ENCODE peak calls at places on chromosomes 7 and 10, in eight cellular contexts. N is hypothalamus; D is mesenteric fat pad; P is activated CD8-positive, alpha-beta memory T cell treated with anti-CD3 and anti-CD28 coated beads for 1 hour; T is WTC11; J is CD8-positive, alpha-beta T cell; I is NCI-H1105 treated with DMSO at 0.1 percent for 48 hours; X is H7. C is an unnamed sample.
A peak's percentile ranks its signal among the peaks of the same experiment; 100 is the strongest.

GRCh38 chr7:79615466-79615865 is 162.0 kb upstream of the MAGI2 start:
- DNase-seq in N (no peak), D (no peak), P (no peak), T (no peak), J (no peak), I (no peak), X (no peak), C (no peak)

GRCh38 chr7:39085590-39086049 is 107.9 kb downstream of the POU6F2 start:
- DNase-seq in N (no peak), D (no peak), P (no peak), T (peak; percentile 20), J (no peak), I (peak; percentile 34), X (no peak), C (no peak)

GRCh38 chr10:69472544-69472943 is 21.3 kb downstream of the TSPAN15 start:
- DNase-seq in N (no peak), D (no peak), P (no peak), T (no peak), J (no peak), I (no peak), X (no peak), C (peak; percentile 45)

GRCh38 chr7:150901160-150902035 is 49.1 kb downstream of the AOC1 start:
- DNase-seq in N (no peak), D (no peak), P (no peak), T (no peak), J (no peak), I (peak; percentile 54), X (no peak), C (no peak)

GRCh38 chr7:127900735-127901685 is 130.2 kb downstream of the LRRC4 start:
- DNase-seq in N (no peak), D (no peak), P (no peak), T (no peak), J (no peak), I (no peak), X (peak; percentile 2), C (no peak)

GRCh38 chr7:109844362-109844761 is 1246.6 kb upstream of the LRRN3 start:
- DNase-seq in N (no peak), D (no peak), P (no peak), T (no peak), J (no peak), I (peak; percentile 59), X (peak; percentile 1), C (no peak)

GRCh38 chr7:141074162-141074989 is 512 bp downstream of the TMEM178B start:
- DNase-seq in N (peak; percentile 36), D (no peak), P (no peak), T (peak; percentile 61), J (no peak), I (peak; percentile 55), X (peak; percentile 61), C (no peak)

GRCh38 chr10:62788861-62789467 is 15.6 kb upstream of the ADO start:
- DNase-seq in N (no peak), D (no peak), P (no peak), T (no peak), J (no peak), I (no peak), X (no peak), C (no peak)

GRCh38 chr10:19250542-19250941 is 201.9 kb downstream of the MALRD1 start:
- DNase-seq in N (no peak), D (no peak), P (no peak), T (no peak), J (no peak), I (no peak), X (no peak), C (no peak)

GRCh38 chr10:11035318-11035920 is 17.7 kb downstream of the CELF2 start:
- DNase-seq in N (no peak), D (no peak), P (no peak), T (no peak), J (no peak), I (no peak), X (peak; percentile 30), C (no peak)

GRCh38 chr7:47482013-47482761 is 99.7 kb downstream of the TNS3 start:
- DNase-seq in N (no peak), D (no peak), P (no peak), T (no peak), J (no peak), I (no peak), X (no peak), C (no peak)

GRCh38 chr7:574661-575395 is 55.2 kb upstream of the PDGFA start:
- DNase-seq in N (no peak), D (no peak), P (no peak), T (no peak), J (no peak), I (no peak), X (no peak), C (no peak)

GRCh38 chr7:5064391-5065106 is 18.9 kb downstream of the RBAK start:
- DNase-seq in N (no peak), D (no peak), P (no peak), T (no peak), J (no peak), I (no peak), X (no peak), C (no peak)

GRCh38 chr10:122516733-122517132 is 43.8 kb upstream of the DMBT1 start:
- DNase-seq in N (no peak), D (no peak), P (no peak), T (no peak), J (no peak), I (no peak), X (no peak), C (no peak)

GRCh38 chr10:88557659-88558058 is 25.5 kb downstream of the RNLS start:
- DNase-seq in N (no peak), D (no peak), P (no peak), T (no peak), J (no peak), I (no peak), X (no peak), C (no peak)

GRCh38 chr7:4871930-4872675 is 10.3 kb upstream of the PAPOLB start:
- DNase-seq in N (no peak), D (peak; percentile 88), P (no peak), T (no peak), J (no peak), I (no peak), X (peak; percentile 68), C (no peak)

GRCh38 chr10:118850418-118851061 is 95.8 kb upstream of the CACUL1 start:
- DNase-seq in N (peak; percentile 10), D (no peak), P (no peak), T (peak; percentile 89), J (peak; percentile 16), I (peak; percentile 41), X (peak; percentile 80), C (peak; percentile 35)

GRCh38 chr7:77537595-77538185 is 595 bp downstream of the PTPN12 start:
- DNase-seq in N (no peak), D (no peak), P (no peak), T (peak; percentile 47), J (peak; percentile 20), I (peak; percentile 56), X (peak; percentile 66), C (no peak)

GRCh38 chr10:26637521-26638275 is 59.8 kb upstream of the PDSS1 start:
- DNase-seq in N (no peak), D (no peak), P (no peak), T (no peak), J (no peak), I (no peak), X (no peak), C (no peak)

GRCh38 chr10:71596759-71597158 is 122.8 kb downstream of the C10orf105 start:
- DNase-seq in N (no peak), D (no peak), P (no peak), T (no peak), J (no peak), I (no peak), X (no peak), C (no peak)

GRCh38 chr7:101743241-101743994 is 74.0 kb upstream of the CUX1 start:
- DNase-seq in N (no peak), D (no peak), P (peak; percentile 35), T (peak; percentile 81), J (peak; percentile 47), I (peak; percentile 77), X (peak; percentile 96), C (peak; percentile 39)

GRCh38 chr10:102642553-102643345 is 1.5 kb upstream of the TRIM8 start:
- DNase-seq in N (peak; percentile 68), D (no peak), P (no peak), T (peak; percentile 52), J (peak; percentile 47), I (peak; percentile 52), X (peak; percentile 74), C (peak; percentile 19)

GRCh38 chr7:17318146-17318545 is 19.7 kb downstream of the AHR start:
- DNase-seq in N (no peak), D (no peak), P (no peak), T (no peak), J (no peak), I (no peak), X (no peak), C (no peak)

GRCh38 chr7:30082686-30083085 is 52.1 kb upstream of the MTURN start:
- DNase-seq in N (no peak), D (no peak), P (no peak), T (no peak), J (no peak), I (no peak), X (no peak), C (no peak)

GRCh38 chr7:67346126-67346525 is 349.5 kb downstream of the TYW1 start:
- DNase-seq in N (no peak), D (no peak), P (no peak), T (no peak), J (no peak), I (no peak), X (no peak), C (no peak)

GRCh38 chr7:93036807-93037206 is 81.0 kb downstream of the SAMD9 start:
- DNase-seq in N (no peak), D (no peak), P (no peak), T (no peak), J (no peak), I (no peak), X (no peak), C (no peak)

GRCh38 chr10:105545101-105545500 is 904.0 kb downstream of the SORCS3 start:
- DNase-seq in N (no peak), D (no peak), P (no peak), T (no peak), J (no peak), I (no peak), X (no peak), C (no peak)

C was measured in GF-D8.